ENCODE peak calls at places on chromosome 13, in six cellular contexts. P is cardiac fibroblast; B is left ventricle myocardium inferior; N is dorsolateral prefrontal cortex; U is effector memory CD4-positive, alpha-beta T cell; X is thoracic aorta. A is an unnamed sample.

GRCh38 chr13:77565635-77566034 is 30.1 kb downstream of the SCEL start:
- DNase-seq in N (no peak), B (no peak), U (no peak), P (peak), X (no peak), A (no peak)

GRCh38 chr13:110575322-110576069 is 14.0 kb upstream of the RAB20 start:
- DNase-seq in B (peak), P (peak), U (no peak), X (no peak), N (no peak), A (peak)

GRCh38 chr13:71772376-71772775 is 94.6 kb downstream of the DACH1 start:
- DNase-seq in P (no peak), B (no peak), X (no peak), U (no peak), N (no peak), A (no peak)

GRCh38 chr13:47332149-47332548 is 435.3 kb upstream of the HTR2A start:
- DNase-seq in N (no peak), X (no peak), B (no peak), U (no peak), P (peak), A (no peak)

GRCh38 chr13:78022164-78022877 is 103.7 kb upstream of the EDNRB start:
- DNase-seq in B (no peak), X (no peak), P (peak), N (no peak), U (peak), A (peak)

GRCh38 chr13:29925457-29925856 is 75.0 kb upstream of the UBL3 start:
- DNase-seq in P (peak), N (peak), U (no peak), B (peak), X (peak), A (no peak)

GRCh38 chr13:45119469-45119989 is 781 bp upstream of the GTF2F2 start:
- DNase-seq in B (no peak), N (peak), U (peak), P (peak), X (no peak), A (no peak)

GRCh38 chr13:26197298-26197697 is 24.8 kb downstream of the RNF6 start:
- DNase-seq in P (no peak), X (no peak), N (no peak), U (no peak), B (no peak), A (no peak)

GRCh38 chr13:27226991-27227390 is 24.4 kb upstream of the RPL21 start:
- DNase-seq in X (no peak), P (no peak), B (no peak), U (no peak), N (no peak), A (no peak)

GRCh38 chr13:80508031-80508430 is 167.1 kb upstream of the SPRY2 start:
- DNase-seq in X (no peak), B (no peak), U (no peak), N (no peak), P (peak), A (no peak)

GRCh38 chr13:35995136-35995535 is 136.0 kb downstream of the DCLK1 start:
- DNase-seq in B (no peak), U (no peak), P (peak), N (no peak), X (no peak), A (no peak)

GRCh38 chr13:102847272-102848234 is 1.7 kb downstream of the ERCC5 start:
- DNase-seq in U (no peak), B (no peak), X (no peak), P (peak), N (no peak), A (no peak)

GRCh38 chr13:33721719-33722118 is 96.2 kb upstream of the RFC3 start:
- DNase-seq in X (no peak), U (no peak), P (peak), B (no peak), N (no peak), A (no peak)

GRCh38 chr13:33296793-33297425 is 11.4 kb upstream of the STARD13 start:
- DNase-seq in P (no peak), B (no peak), N (no peak), U (no peak), X (no peak), A (no peak)

GRCh38 chr13:65638572-65639168 is 1591.5 kb downstream of the PCDH9 start:
- DNase-seq in P (peak), N (no peak), X (no peak), U (no peak), B (no peak), A (no peak)

GRCh38 chr13:49421391-49421790 is 22.5 kb downstream of the CAB39L start:
- DNase-seq in P (peak), U (peak), X (no peak), B (no peak), N (no peak), A (peak)

GRCh38 chr13:40070357-40070756 is 414.9 kb downstream of the COG6 start:
- DNase-seq in X (no peak), U (no peak), N (no peak), P (no peak), B (no peak), A (no peak)

GRCh38 chr13:35455022-35455421 is 21.5 kb downstream of the MAB21L1 start:
- DNase-seq in U (no peak), X (no peak), N (no peak), P (no peak), B (no peak), A (no peak)

GRCh38 chr13:43405457-43405856 is 381.3 kb downstream of the ENOX1 start:
- DNase-seq in P (peak), N (no peak), B (no peak), X (no peak), U (no peak), A (no peak)

GRCh38 chr13:95378603-95379002 is 77.4 kb upstream of the ABCC4 start:
- DNase-seq in X (no peak), P (no peak), B (peak), U (no peak), N (no peak), A (no peak)

GRCh38 chr13:95676100-95676774 is 702 bp upstream of the DNAJC3 start:
- DNase-seq in U (no peak), X (no peak), P (peak), B (no peak), N (peak), A (peak)

GRCh38 chr13:44972956-44973581 is 16.2 kb downstream of the NUFIP1 start:
- DNase-seq in P (peak), N (no peak), X (no peak), U (no peak), B (no peak), A (no peak)

GRCh38 chr13:43830481-43830873 is 43.7 kb upstream of the ENOX1 start:
- DNase-seq in N (no peak), U (no peak), X (no peak), B (no peak), P (peak), A (no peak)

GRCh38 chr13:39106216-39106995 is 68.2 kb downstream of the NHLRC3 start:
- DNase-seq in P (no peak), B (no peak), X (no peak), N (peak), U (no peak), A (no peak)

GRCh38 chr13:83153833-83154232 is 728.4 kb downstream of the SLITRK1 start:
- DNase-seq in U (no peak), B (no peak), N (no peak), P (peak), X (no peak), A (no peak)

GRCh38 chr13:109778102-109778542 is 8.3 kb downstream of the IRS2 start:
- DNase-seq in P (no peak), U (no peak), X (no peak), B (no peak), N (no peak), A (no peak)

GRCh38 chr13:46515793-46516192 is 37.2 kb upstream of the LRCH1 start:
- DNase-seq in N (no peak), B (no peak), P (no peak), X (no peak), U (no peak), A (no peak)

GRCh38 chr13:111241006-111241755 is 79.3 kb upstream of the TEX29 start:
- DNase-seq in B (no peak), X (no peak), N (peak), U (no peak), P (no peak), A (no peak)

GRCh38 chr13:104163866-104164630 is 1097.8 kb upstream of the SLC10A2 start:
- DNase-seq in X (no peak), N (no peak), U (no peak), B (no peak), P (no peak), A (no peak)

GRCh38 chr13:43309301-43309700 is 285.9 kb downstream of the DNAJC15 start:
- DNase-seq in P (no peak), N (no peak), U (no peak), X (no peak), B (no peak), A (no peak)

GRCh38 chr13:40941581-40941980 is 77.5 kb downstream of the ELF1 start:
- DNase-seq in B (no peak), P (no peak), U (no peak), N (no peak), X (no peak), A (no peak)

GRCh38 chr13:101455863-101456262 is 3.4 kb downstream of the ITGBL1 start:
- DNase-seq in U (no peak), P (peak), N (no peak), B (no peak), X (no peak), A (no peak)

GRCh38 chr13:23509781-23510543 is 60.2 kb upstream of the TNFRSF19 start:
- DNase-seq in N (no peak), X (no peak), B (no peak), P (peak), U (no peak), A (no peak)

GRCh38 chr13:20608438-20609020 is 41.6 kb downstream of the IFT88 start:
- DNase-seq in N (no peak), B (no peak), P (peak), X (no peak), U (no peak), A (no peak)

DNA sequence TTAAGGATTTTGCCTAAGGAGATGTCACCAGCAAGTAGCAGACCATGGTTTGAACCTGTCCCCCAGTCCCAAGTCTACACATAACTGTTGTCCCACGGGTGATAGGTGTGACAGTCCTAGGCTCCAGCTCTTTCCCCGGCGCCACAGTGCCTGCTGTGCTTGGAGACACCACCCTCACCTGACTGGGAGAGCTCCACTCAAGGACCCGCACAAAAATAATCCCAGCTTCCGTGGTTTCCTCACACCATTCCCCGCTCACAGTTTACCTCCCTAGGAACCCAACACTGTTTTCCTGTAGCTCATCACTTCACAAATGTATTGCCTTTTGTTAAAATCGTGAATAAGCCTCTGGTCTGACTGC is 19.8 kb upstream of the RASA3 start:
- DNase-seq in X (no peak), N (no peak), P (no peak), U (no peak), B (no peak), A (no peak)
- H3K4me3 ChIP-seq in X (no peak), N (no peak), P (no peak), U (no peak), B (no peak), A (no peak)

GRCh38 chr13:37070145-37070695 is 10.7 kb upstream of the SUPT20H start:
- DNase-seq in B (no peak), X (no peak), N (no peak), U (no peak), P (no peak), A (no peak)

GRCh38 chr13:37067874-37068273 is 8.4 kb upstream of the SUPT20H start:
- DNase-seq in N (no peak), P (no peak), U (no peak), X (no peak), B (no peak), A (no peak)

GRCh38 chr13:37070956-37071355 is 11.5 kb upstream of the SUPT20H start:
- DNase-seq in U (no peak), N (no peak), X (no peak), P (no peak), B (no peak), A (no peak)

GRCh38 chr13:37069597-37070103 is 10.2 kb upstream of the SUPT20H start:
- DNase-seq in U (no peak), B (no peak), X (no peak), P (no peak), N (no peak), A (no peak)

DNA sequence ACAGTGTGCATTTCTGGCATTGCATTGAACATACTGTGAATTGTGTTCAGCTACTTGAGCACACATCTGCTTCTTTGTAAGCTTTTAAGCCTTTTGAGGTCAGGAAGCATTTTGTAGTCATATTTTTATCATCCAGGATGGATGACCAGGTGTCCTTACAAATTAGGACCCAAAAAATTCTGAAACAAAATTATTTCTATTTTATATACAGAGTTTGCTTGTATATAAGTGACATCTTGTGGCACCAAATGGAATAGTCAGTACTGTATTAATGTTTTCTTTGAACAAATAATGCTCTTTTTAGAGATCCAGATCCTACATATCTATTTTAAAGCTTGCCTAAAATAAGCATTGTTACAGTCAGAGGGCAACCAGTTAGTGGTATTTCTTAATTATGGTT is 9.5 kb upstream of the SUPT20H start:
- DNase-seq in X (no peak), B (no peak), U (no peak), N (no peak), P (peak), A (no peak)
- H3K4me3 ChIP-seq in X (no peak), B (no peak), U (no peak), N (no peak), P (no peak), A (no peak)

GRCh38 chr13:113453962-113454361 is 674 bp upstream of the ADPRHL1 start:
- DNase-seq in P (peak), X (no peak), N (no peak), U (no peak), B (no peak), A (no peak)
- H3K4me3 ChIP-seq in P (no peak), X (no peak), N (no peak), U (no peak), B (peak), A (no peak)

GRCh38 chr13:105971720-105972119 is 563.7 kb downstream of the EFNB2 start:
- DNase-seq in N (no peak), X (no peak), P (no peak), B (no peak), U (no peak), A (no peak)

GRCh38 chr13:105972811-105973590 is 562.5 kb downstream of the EFNB2 start:
- DNase-seq in N (no peak), U (no peak), X (no peak), B (no peak), P (no peak), A (no peak)

GRCh38 chr13:105971312-105971711 is 564.1 kb downstream of the EFNB2 start:
- DNase-seq in B (no peak), N (no peak), X (no peak), P (no peak), U (no peak), A (no peak)

GRCh38 chr13:105974380-105974779 is 561.1 kb downstream of the EFNB2 start:
- DNase-seq in X (no peak), B (no peak), P (no peak), U (no peak), N (no peak), A (no peak)

DNA sequence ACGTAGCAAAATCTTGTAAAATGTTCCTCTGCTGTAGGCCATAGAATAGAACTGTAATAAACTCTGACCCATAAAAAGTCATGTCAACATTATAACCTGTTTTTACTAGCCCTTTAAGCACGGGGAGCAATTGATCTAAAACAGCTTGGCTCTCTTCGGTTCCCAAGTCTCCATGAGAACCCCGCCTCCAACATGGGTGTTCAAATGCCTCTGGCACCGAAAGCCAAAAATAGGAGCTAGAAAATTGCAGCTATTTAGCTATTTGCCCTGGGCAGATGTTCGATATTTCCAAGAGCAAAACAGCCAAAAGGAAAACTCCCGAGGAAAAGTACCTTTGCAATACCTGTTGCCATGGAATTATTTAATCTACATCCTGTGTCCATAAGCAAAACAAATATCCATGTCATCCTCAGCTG is 563.1 kb downstream of the EFNB2 start:
- DNase-seq in P (no peak), X (no peak), U (no peak), B (no peak), N (no peak), A (no peak)
- H3K4me3 ChIP-seq in P (no peak), X (no peak), U (no peak), B (no peak), N (no peak), A (no peak)

DNA sequence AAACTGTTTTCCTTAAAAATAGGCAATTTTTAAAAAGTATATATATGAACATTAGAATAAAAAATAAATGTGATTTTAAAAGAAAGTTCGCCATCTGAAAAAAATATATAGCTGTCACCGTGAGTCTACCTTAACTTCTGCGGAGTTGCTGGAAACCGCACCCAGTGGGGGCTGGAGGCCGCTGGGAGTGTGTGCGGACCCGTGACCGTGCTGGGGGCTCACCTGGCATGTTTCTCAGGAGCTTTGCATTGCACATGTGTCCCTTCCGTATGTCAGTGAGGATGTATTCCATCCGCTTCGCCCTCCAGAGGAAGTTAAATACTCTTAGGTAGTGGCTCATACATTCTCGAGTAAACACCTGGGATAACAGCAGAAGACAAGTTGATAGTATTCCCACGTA is 71.7 kb downstream of the TUBGCP3 start:
- DNase-seq in N (no peak), B (no peak), X (no peak), P (no peak), U (no peak), A (no peak)
- H3K4me3 ChIP-seq in N (no peak), B (no peak), X (no peak), P (no peak), U (no peak), A (no peak)

GRCh38 chr13:70107125-70107497 is 515 bp upstream of the ATXN8OS start:
- DNase-seq in U (no peak), X (no peak), P (no peak), B (no peak), N (no peak), A (no peak)
- H3K4me3 ChIP-seq in U (no peak), X (no peak), P (no peak), B (no peak), N (peak), A (no peak)

GRCh38 chr13:99996177-99996705 is 14.7 kb downstream of the ZIC2 start:
- DNase-seq in X (no peak), B (no peak), N (no peak), P (no peak), U (no peak), A (no peak)
- H3K4me3 ChIP-seq in X (no peak), B (no peak), N (peak), P (no peak), U (no peak), A (no peak)